ENCODE peak calls at places on chromosome 18, in six cellular contexts. One of them, this sample, is unnamed.

GRCh38 chr18:13235981-13236380 is 17.4 kb downstream of the LDLRAD4 start:
- DNase-seq in neural crest cell: no peak
- DNase-seq in RWPE1: no peak
- DNase-seq in naive B cell: no peak
- DNase-seq in heart right ventricle: peak; percentile 65
- DNase-seq in ACHN: no peak
- DNase-seq in this sample: no peak

GRCh38 chr18:45829896-45830295 is 4.4 kb downstream of the SIGLEC15 start:
- DNase-seq in neural crest cell: no peak
- DNase-seq in RWPE1: no peak
- DNase-seq in naive B cell: no peak
- DNase-seq in heart right ventricle: no peak
- DNase-seq in ACHN: no peak
- DNase-seq in this sample: no peak

GRCh38 chr18:7233398-7233797 is 2.5 kb downstream of the LRRC30 start:
- DNase-seq in neural crest cell: no peak
- DNase-seq in RWPE1: no peak
- DNase-seq in naive B cell: no peak
- DNase-seq in heart right ventricle: no peak
- DNase-seq in ACHN: no peak
- DNase-seq in this sample: no peak

GRCh38 chr18:61551586-61551985 is 218.4 kb downstream of the CDH20 start:
- DNase-seq in neural crest cell: peak; percentile 55
- DNase-seq in RWPE1: peak; percentile 67
- DNase-seq in naive B cell: peak; percentile 9
- DNase-seq in heart right ventricle: no peak
- DNase-seq in ACHN: peak; percentile 75
- DNase-seq in this sample: peak; percentile 69

GRCh38 chr18:79962835-79963657 is 1.4 kb upstream of the HSBP1L1 start:
- DNase-seq in neural crest cell: no peak
- DNase-seq in RWPE1: no peak
- DNase-seq in naive B cell: no peak
- DNase-seq in heart right ventricle: no peak
- DNase-seq in ACHN: no peak
- DNase-seq in this sample: peak; percentile 38

GRCh38 chr18:6031442-6031841 is 136.1 kb upstream of the TMEM200C start:
- DNase-seq in neural crest cell: no peak
- DNase-seq in RWPE1: no peak
- DNase-seq in naive B cell: no peak
- DNase-seq in heart right ventricle: no peak
- DNase-seq in ACHN: no peak
- DNase-seq in this sample: no peak

GRCh38 chr18:13288509-13289138 is 70.1 kb downstream of the LDLRAD4 start:
- DNase-seq in neural crest cell: no peak
- DNase-seq in RWPE1: no peak
- DNase-seq in naive B cell: no peak
- DNase-seq in heart right ventricle: no peak
- DNase-seq in ACHN: no peak
- DNase-seq in this sample: no peak

GRCh38 chr18:75291460-75291859 is 80.9 kb downstream of the TSHZ1 start:
- DNase-seq in neural crest cell: no peak
- DNase-seq in RWPE1: no peak
- DNase-seq in naive B cell: no peak
- DNase-seq in heart right ventricle: no peak
- DNase-seq in ACHN: no peak
- DNase-seq in this sample: no peak

GRCh38 chr18:27298215-27298804 is 113.2 kb upstream of the CHST9 start:
- DNase-seq in neural crest cell: no peak
- DNase-seq in RWPE1: peak; percentile 5
- DNase-seq in naive B cell: no peak
- DNase-seq in heart right ventricle: no peak
- DNase-seq in ACHN: peak; percentile 50
- DNase-seq in this sample: no peak

GRCh38 chr18:6881034-6881800 is 151.7 kb downstream of the ARHGAP28 start:
- DNase-seq in neural crest cell: no peak
- DNase-seq in RWPE1: no peak
- DNase-seq in naive B cell: no peak
- DNase-seq in heart right ventricle: no peak
- DNase-seq in ACHN: no peak
- DNase-seq in this sample: peak; percentile 43

GRCh38 chr18:76592096-76592495 is 97.1 kb upstream of the ZNF516 start:
- DNase-seq in neural crest cell: no peak
- DNase-seq in RWPE1: no peak
- DNase-seq in naive B cell: no peak
- DNase-seq in heart right ventricle: no peak
- DNase-seq in ACHN: no peak
- DNase-seq in this sample: no peak

GRCh38 chr18:59706499-59706898 is 9.3 kb upstream of the CCBE1 start:
- DNase-seq in neural crest cell: no peak
- DNase-seq in RWPE1: no peak
- DNase-seq in naive B cell: no peak
- DNase-seq in heart right ventricle: no peak
- DNase-seq in ACHN: no peak
- DNase-seq in this sample: no peak

GRCh38 chr18:11955299-11956029 is 25.8 kb upstream of the IMPA2 start:
- DNase-seq in neural crest cell: no peak
- DNase-seq in RWPE1: peak; percentile 41
- DNase-seq in naive B cell: no peak
- DNase-seq in heart right ventricle: peak; percentile 36
- DNase-seq in ACHN: no peak
- DNase-seq in this sample: no peak

GRCh38 chr18:61199131-61199903 is 133.9 kb upstream of the CDH20 start:
- DNase-seq in neural crest cell: no peak
- DNase-seq in RWPE1: no peak
- DNase-seq in naive B cell: no peak
- DNase-seq in heart right ventricle: no peak
- DNase-seq in ACHN: no peak
- DNase-seq in this sample: no peak

GRCh38 chr18:14014456-14014855 is 99.1 kb upstream of the MC2R start:
- DNase-seq in neural crest cell: no peak
- DNase-seq in RWPE1: no peak
- DNase-seq in naive B cell: no peak
- DNase-seq in heart right ventricle: no peak
- DNase-seq in ACHN: no peak
- DNase-seq in this sample: no peak

GRCh38 chr18:56869189-56869777 is 218.1 kb downstream of the WDR7 start:
- DNase-seq in neural crest cell: no peak
- DNase-seq in RWPE1: peak; percentile 2
- DNase-seq in naive B cell: peak; percentile 14
- DNase-seq in heart right ventricle: no peak
- DNase-seq in ACHN: peak; percentile 59
- DNase-seq in this sample: peak; percentile 61

GRCh38 chr18:10141559-10141958 is 227.7 kb downstream of the VAPA start:
- DNase-seq in neural crest cell: no peak
- DNase-seq in RWPE1: no peak
- DNase-seq in naive B cell: no peak
- DNase-seq in heart right ventricle: no peak
- DNase-seq in ACHN: no peak
- DNase-seq in this sample: no peak

GRCh38 chr18:57915848-57916596 is 112.9 kb upstream of the ATP8B1 start:
- DNase-seq in neural crest cell: peak; percentile 2
- DNase-seq in RWPE1: no peak
- DNase-seq in naive B cell: no peak
- DNase-seq in heart right ventricle: no peak
- DNase-seq in ACHN: no peak
- DNase-seq in this sample: peak; percentile 65

GRCh38 chr18:26434887-26435286 is 113.5 kb downstream of the KCTD1 start:
- DNase-seq in neural crest cell: no peak
- DNase-seq in RWPE1: no peak
- DNase-seq in naive B cell: no peak
- DNase-seq in heart right ventricle: no peak
- DNase-seq in ACHN: no peak
- DNase-seq in this sample: no peak

GRCh38 chr18:31954349-31954748 is 11.4 kb upstream of the TRAPPC8 start:
- DNase-seq in neural crest cell: no peak
- DNase-seq in RWPE1: peak; percentile 2
- DNase-seq in naive B cell: no peak
- DNase-seq in heart right ventricle: no peak
- DNase-seq in ACHN: no peak
- DNase-seq in this sample: no peak

GRCh38 chr18:35378206-35378795 is 1.2 kb upstream of the ZNF396 start:
- DNase-seq in neural crest cell: no peak
- DNase-seq in RWPE1: no peak
- DNase-seq in naive B cell: no peak
- DNase-seq in heart right ventricle: no peak
- DNase-seq in ACHN: no peak
- DNase-seq in this sample: no peak

GRCh38 chr18:48405971-48406370 is 3.2 kb downstream of the ZBTB7C start:
- DNase-seq in neural crest cell: no peak
- DNase-seq in RWPE1: no peak
- DNase-seq in naive B cell: no peak
- DNase-seq in heart right ventricle: no peak
- DNase-seq in ACHN: no peak
- DNase-seq in this sample: no peak

GRCh38 chr18:77177009-77177408 is 44.4 kb upstream of the MBP start:
- DNase-seq in neural crest cell: no peak
- DNase-seq in RWPE1: peak; percentile 12
- DNase-seq in naive B cell: no peak
- DNase-seq in heart right ventricle: no peak
- DNase-seq in ACHN: no peak
- DNase-seq in this sample: no peak

GRCh38 chr18:2850816-2851215 is 4.0 kb downstream of the EMILIN2 start:
- DNase-seq in neural crest cell: no peak
- DNase-seq in RWPE1: no peak
- DNase-seq in naive B cell: no peak
- DNase-seq in heart right ventricle: no peak
- DNase-seq in ACHN: no peak
- DNase-seq in this sample: no peak

GRCh38 chr18:67517224-67517765 is 775 bp upstream of the DSEL start:
- DNase-seq in neural crest cell: no peak
- DNase-seq in RWPE1: no peak
- DNase-seq in naive B cell: no peak
- DNase-seq in heart right ventricle: peak; percentile 16
- DNase-seq in ACHN: no peak
- DNase-seq in this sample: peak; percentile 41

GRCh38 chr18:54828290-54828871 is at the start of gene RAB27B:
- DNase-seq in neural crest cell: peak; percentile 48
- DNase-seq in RWPE1: peak; percentile 69
- DNase-seq in naive B cell: no peak
- DNase-seq in heart right ventricle: peak; percentile 46
- DNase-seq in ACHN: peak; percentile 84
- DNase-seq in this sample: peak; percentile 49

GRCh38 chr18:70386582-70386981 is 97.7 kb downstream of the SOCS6 start:
- DNase-seq in neural crest cell: no peak
- DNase-seq in RWPE1: no peak
- DNase-seq in naive B cell: no peak
- DNase-seq in heart right ventricle: no peak
- DNase-seq in ACHN: no peak
- DNase-seq in this sample: no peak

GRCh38 chr18:26618130-26618529 is 69.8 kb upstream of the KCTD1 start:
- DNase-seq in neural crest cell: no peak
- DNase-seq in RWPE1: no peak
- DNase-seq in naive B cell: no peak
- DNase-seq in heart right ventricle: no peak
- DNase-seq in ACHN: no peak
- DNase-seq in this sample: no peak

GRCh38 chr18:53649621-53650020 is 574.8 kb downstream of the MBD2 start:
- DNase-seq in neural crest cell: no peak
- DNase-seq in RWPE1: no peak
- DNase-seq in naive B cell: no peak
- DNase-seq in heart right ventricle: no peak
- DNase-seq in ACHN: no peak
- DNase-seq in this sample: no peak

GRCh38 chr18:43181711-43182110 is 66.2 kb upstream of the RIT2 start:
- DNase-seq in neural crest cell: no peak
- DNase-seq in RWPE1: no peak
- DNase-seq in naive B cell: no peak
- DNase-seq in heart right ventricle: no peak
- DNase-seq in ACHN: no peak
- DNase-seq in this sample: no peak

GRCh38 chr18:31429623-31430022 is 17.9 kb upstream of the DSG3 start:
- DNase-seq in neural crest cell: no peak
- DNase-seq in RWPE1: peak; percentile 75
- DNase-seq in naive B cell: no peak
- DNase-seq in heart right ventricle: no peak
- DNase-seq in ACHN: no peak
- DNase-seq in this sample: no peak

GRCh38 chr18:8107426-8107825 is 501.8 kb upstream of the RAB12 start:
- DNase-seq in neural crest cell: no peak
- DNase-seq in RWPE1: no peak
- DNase-seq in naive B cell: no peak
- DNase-seq in heart right ventricle: no peak
- DNase-seq in ACHN: peak; percentile 88
- DNase-seq in this sample: no peak

GRCh38 chr18:45277870-45278269 is 337.4 kb upstream of the SLC14A2 start:
- DNase-seq in neural crest cell: no peak
- DNase-seq in RWPE1: no peak
- DNase-seq in naive B cell: no peak
- DNase-seq in heart right ventricle: no peak
- DNase-seq in ACHN: no peak
- DNase-seq in this sample: no peak

GRCh38 chr18:24315170-24315569 is 82.5 kb downstream of the OSBPL1A start:
- DNase-seq in neural crest cell: no peak
- DNase-seq in RWPE1: no peak
- DNase-seq in naive B cell: no peak
- DNase-seq in heart right ventricle: no peak
- DNase-seq in ACHN: no peak
- DNase-seq in this sample: no peak

GRCh38 chr18:44507729-44508325 is 172.9 kb upstream of the SETBP1 start:
- DNase-seq in neural crest cell: no peak
- DNase-seq in RWPE1: no peak
- DNase-seq in naive B cell: peak; percentile 80
- DNase-seq in heart right ventricle: peak; percentile 25
- DNase-seq in ACHN: no peak
- DNase-seq in this sample: no peak

GRCh38 chr18:33606621-33607020 is 28.6 kb downstream of the ASXL3 start:
- DNase-seq in neural crest cell: no peak
- DNase-seq in RWPE1: no peak
- DNase-seq in naive B cell: no peak
- DNase-seq in heart right ventricle: no peak
- DNase-seq in ACHN: no peak
- DNase-seq in this sample: no peak

GRCh38 chr18:23131693-23132319 is 3.5 kb upstream of the CABLES1 start:
- DNase-seq in neural crest cell: peak; percentile 75
- DNase-seq in RWPE1: peak; percentile 46
- DNase-seq in naive B cell: peak; percentile 67
- DNase-seq in heart right ventricle: no peak
- DNase-seq in ACHN: peak; percentile 64
- DNase-seq in this sample: peak; percentile 75

GRCh38 chr18:79869591-79870368 is 72.0 kb downstream of the KCNG2 start:
- DNase-seq in neural crest cell: no peak
- DNase-seq in RWPE1: no peak
- DNase-seq in naive B cell: no peak
- DNase-seq in heart right ventricle: no peak
- DNase-seq in ACHN: no peak
- DNase-seq in this sample: no peak

This sample was measured in D341Med.